ENCODE peak calls at places on chromosomes 7 and 10, in seven cellular contexts. R is SK-N-SH, S is cardiac fibroblast, A is adrenal gland, Q is GM10248, Z is fibroblast of the aortic adventitia, K is endodermal cell. F is an unnamed sample.

GRCh38 chr7:154698726-154699291 is 304.1 kb downstream of the PAXIP1 start:
- DNase-seq in R (peak; percentile 45), S (no peak), A (no peak), Q (no peak), Z (no peak), K (peak; percentile 89), F (no peak)

GRCh38 chr7:6545398-6546126 is 5.7 kb downstream of the GRID2IP start:
- DNase-seq in R (no peak), S (no peak), A (no peak), Q (no peak), Z (no peak), K (no peak), F (no peak)

GRCh38 chr7:134827889-134828288 is 48.5 kb downstream of the CALD1 start:
- DNase-seq in R (no peak), S (peak; percentile 89), A (no peak), Q (no peak), Z (peak; percentile 90), K (no peak), F (no peak)

GRCh38 chr10:93077860-93078337 is 4.2 kb downstream of the CYP26A1 start:
- DNase-seq in R (no peak), S (no peak), A (peak; percentile 70), Q (no peak), Z (peak; percentile 33), K (no peak), F (peak; percentile 55)

GRCh38 chr10:89392974-89393373 is 551 bp downstream of the IFIT1 start:
- DNase-seq in R (no peak), S (peak; percentile 82), A (peak; percentile 69), Q (no peak), Z (peak; percentile 89), K (no peak), F (no peak)

GRCh38 chr7:46133741-46134140 is 212.7 kb upstream of the IGFBP3 start:
- DNase-seq in R (no peak), S (no peak), A (no peak), Q (no peak), Z (no peak), K (no peak), F (no peak)

GRCh38 chr10:119350529-119351001 is 143.2 kb downstream of the GRK5 start:
- DNase-seq in R (no peak), S (peak; percentile 83), A (no peak), Q (no peak), Z (peak; percentile 95), K (no peak), F (no peak)

GRCh38 chr7:30804078-30804661 is 33.0 kb downstream of the MINDY4 start:
- DNase-seq in R (no peak), S (peak; percentile 74), A (no peak), Q (no peak), Z (peak; percentile 89), K (no peak), F (no peak)

GRCh38 chr10:14384096-14384730 is 53.5 kb upstream of the FRMD4A start:
- DNase-seq in R (no peak), S (peak; percentile 51), A (no peak), Q (no peak), Z (peak; percentile 46), K (no peak), F (no peak)

GRCh38 chr10:110474017-110474416 is 23.7 kb upstream of the DUSP5 start:
- DNase-seq in R (no peak), S (no peak), A (no peak), Q (no peak), Z (no peak), K (peak; percentile 47), F (no peak)

GRCh38 chr7:106487892-106488291 is 173.1 kb downstream of the CCDC71L start:
- DNase-seq in R (no peak), S (no peak), A (no peak), Q (no peak), Z (no peak), K (no peak), F (no peak)

GRCh38 chr10:102283890-102284289 is 38.6 kb downstream of the GBF1 start:
- DNase-seq in R (no peak), S (no peak), A (no peak), Q (no peak), Z (no peak), K (no peak), F (no peak)

GRCh38 chr7:138000081-138000701 is 1.7 kb downstream of the CREB3L2 start:
- DNase-seq in R (no peak), S (peak; percentile 94), A (peak; percentile 86), Q (no peak), Z (peak; percentile 95), K (peak; percentile 83), F (peak; percentile 48)

GRCh38 chr10:71302874-71303568 is 16.0 kb upstream of the SLC29A3 start:
- DNase-seq in R (peak; percentile 61), S (peak; percentile 70), A (no peak), Q (peak; percentile 66), Z (peak; percentile 64), K (no peak), F (no peak)

GRCh38 chr7:44101966-44102845 is 1.9 kb upstream of the AEBP1 start:
- DNase-seq in R (no peak), S (peak; percentile 70), A (peak; percentile 66), Q (no peak), Z (peak; percentile 86), K (no peak), F (no peak)

GRCh38 chr7:936131-937054 is 18.1 kb downstream of the ADAP1 start:
- DNase-seq in R (no peak), S (no peak), A (no peak), Q (peak; percentile 85), Z (peak; percentile 30), K (no peak), F (peak; percentile 48)

GRCh38 chr10:72263613-72264241 is 10.0 kb upstream of the DDIT4 start:
- DNase-seq in R (no peak), S (peak; percentile 31), A (no peak), Q (no peak), Z (no peak), K (no peak), F (peak; percentile 69)

GRCh38 chr10:71349401-71349800 is 30.3 kb downstream of the SLC29A3 start:
- DNase-seq in R (no peak), S (no peak), A (no peak), Q (no peak), Z (no peak), K (no peak), F (no peak)

GRCh38 chr7:101233907-101234547 is 3.6 kb downstream of the CLDN15 start:
- DNase-seq in R (peak; percentile 33), S (no peak), A (no peak), Q (no peak), Z (no peak), K (no peak), F (no peak)

GRCh38 chr10:120538091-120538490 is 81.1 kb downstream of the PLPP4 start:
- DNase-seq in R (no peak), S (peak; percentile 1), A (no peak), Q (no peak), Z (peak; percentile 12), K (no peak), F (no peak)

GRCh38 chr7:756928-757560 is 30.0 kb upstream of the PRKAR1B start:
- DNase-seq in R (no peak), S (no peak), A (no peak), Q (no peak), Z (no peak), K (no peak), F (no peak)

GRCh38 chr10:23408330-23408976 is 30.4 kb upstream of the OTUD1 start:
- DNase-seq in R (peak; percentile 54), S (peak; percentile 31), A (no peak), Q (no peak), Z (peak; percentile 33), K (no peak), F (no peak)

DNA sequence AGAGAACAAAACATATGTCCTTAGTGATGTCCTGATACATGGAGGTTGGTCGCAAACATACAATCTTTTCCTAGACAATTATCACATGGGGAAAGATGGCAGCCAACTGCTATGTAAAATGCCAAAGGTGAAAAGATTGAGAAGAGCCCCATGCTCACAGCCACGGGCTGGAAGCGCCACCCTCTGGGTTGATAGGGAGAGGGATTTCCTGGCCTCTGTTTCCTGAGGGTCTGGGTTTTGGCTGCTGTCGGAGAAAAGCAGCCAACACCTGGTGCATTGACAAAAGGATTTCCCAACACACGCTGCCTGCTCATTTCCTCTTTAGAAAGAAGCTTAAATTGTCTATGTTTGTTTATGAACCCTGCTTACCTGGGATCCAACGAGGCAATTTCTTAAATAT is 43.8 kb downstream of the ITIH5 start:
- DNase-seq in R (no peak), S (peak; percentile 15), A (no peak), Q (no peak), Z (no peak), K (peak; percentile 87), F (no peak)
- TF ChIP-seq CTCF in R (no peak), S (peak; percentile 15), A (peak; percentile 10), Q (no peak), Z (no peak), K (peak; percentile 80), F (no peak)

DNA sequence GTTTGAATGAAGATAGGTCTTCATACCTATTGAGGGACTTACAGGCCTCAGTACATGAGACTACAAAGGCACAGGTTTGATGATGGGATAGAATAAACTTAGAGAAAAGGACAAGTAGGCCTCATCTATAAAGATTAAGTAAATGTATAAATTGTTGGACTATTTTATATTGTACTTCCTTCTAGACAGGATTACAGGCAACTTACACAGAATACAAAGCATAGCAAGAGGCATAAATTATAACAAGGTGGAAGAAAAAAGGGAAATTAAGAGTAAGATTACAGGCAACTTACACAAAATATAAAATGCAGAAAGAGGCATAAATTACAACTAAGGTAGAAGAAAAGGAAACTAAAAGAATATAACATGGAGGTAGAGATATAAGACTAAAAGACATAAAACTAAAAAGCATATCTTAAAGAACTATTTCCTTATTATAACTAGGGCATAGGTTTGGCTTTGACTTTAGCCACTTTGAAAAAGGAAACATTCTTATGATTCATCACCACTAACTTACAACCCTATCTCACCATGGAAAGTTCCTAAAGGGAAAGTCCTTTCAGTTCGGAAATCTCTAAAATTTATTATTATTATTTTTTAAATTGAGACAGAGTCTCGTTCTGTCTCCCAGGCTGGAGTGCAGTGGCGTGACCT is 153.1 kb downstream of the GALNT11 start:
- DNase-seq in R (no peak), S (no peak), A (no peak), Q (no peak), Z (no peak), K (no peak), F (no peak)
- TF ChIP-seq CTCF in R (no peak), S (no peak), A (no peak), Q (no peak), Z (no peak), K (no peak), F (no peak)

DNA sequence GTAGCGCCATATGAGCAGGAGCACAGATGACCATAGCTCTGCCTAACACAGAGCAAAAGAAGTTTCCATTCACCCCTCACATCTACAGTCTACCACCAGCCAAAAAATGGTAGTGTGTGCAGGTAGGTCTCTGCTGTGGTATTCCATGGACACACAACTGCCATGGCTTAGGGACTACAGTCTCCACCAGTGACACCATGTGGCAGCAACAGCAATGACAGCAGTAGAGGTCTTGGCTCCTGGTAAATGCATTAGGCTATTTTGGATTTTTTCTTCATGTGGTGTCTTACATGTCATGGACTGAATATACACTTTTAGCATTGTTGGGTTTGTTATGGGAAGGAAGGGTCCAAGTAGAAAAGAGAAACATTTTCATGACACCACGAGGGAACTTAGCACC is 70.1 kb upstream of the CABCOCO1 start:
- DNase-seq in R (no peak), S (peak; percentile 6), A (peak; percentile 58), Q (no peak), Z (peak; percentile 1), K (peak; percentile 68), F (no peak)
- TF ChIP-seq CTCF in R (peak; percentile 41), S (peak; percentile 42), A (peak; percentile 41), Q (peak; percentile 21), Z (no peak), K (peak; percentile 81), F (peak; percentile 26)

DNA sequence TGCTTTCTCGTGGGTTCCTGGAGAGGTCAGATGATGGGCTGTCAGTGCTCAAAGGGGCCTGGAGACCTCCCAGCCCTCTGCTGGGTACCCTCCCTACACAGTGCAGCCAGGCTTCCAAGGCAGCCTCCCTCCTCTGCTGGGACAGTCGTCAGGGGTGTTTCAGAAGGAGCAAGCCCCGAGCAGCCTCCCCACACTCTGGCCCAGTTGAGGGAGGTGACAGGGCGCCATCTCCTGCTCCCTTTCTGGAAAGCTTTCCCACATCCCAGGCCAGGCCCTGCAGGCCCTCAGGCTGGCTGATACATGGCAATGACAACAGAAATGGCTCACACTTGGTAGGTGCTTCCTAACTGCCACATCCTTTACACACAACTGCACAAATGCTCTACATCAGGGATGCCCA is 32.1 kb downstream of the KCNMA1 start:
- DNase-seq in R (peak; percentile 53), S (no peak), A (no peak), Q (no peak), Z (no peak), K (peak; percentile 81), F (no peak)
- TF ChIP-seq CTCF in R (peak; percentile 41), S (no peak), A (no peak), Q (no peak), Z (peak; percentile 14), K (peak; percentile 67), F (peak; percentile 16)

F was measured in right lobe of liver.